ENCODE peak calls at places on chromosome 20, in eight cellular contexts. J is HCT116, D is GM23338, X is K562, F is A549, M is Panc1, E is HL-60, A is GM12878. S is an unnamed sample.
A peak's percentile ranks its signal among the peaks of the same experiment; 100 is the strongest.

GRCh38 chr20:62570897-62571666 is 71.2 kb upstream of the SLCO4A1 start:
- DNase-seq in D (no peak), J (no peak), X (no peak), E (no peak), M (no peak), A (no peak), F (no peak), S (no peak)

GRCh38 chr20:63686492-63687321 is 9.7 kb upstream of the TNFRSF6B start:
- DNase-seq in X (no peak), E (no peak), F (no peak), D (no peak), J (peak; percentile 57), A (no peak), M (no peak), S (no peak)

GRCh38 chr20:47541355-47541922 is 39.8 kb downstream of the NCOA3 start:
- DNase-seq in E (no peak), X (no peak), F (no peak), M (no peak), D (no peak), J (no peak), A (no peak), S (no peak)

GRCh38 chr20:63315240-63315981 is 22.4 kb downstream of the COL20A1 start:
- DNase-seq in J (no peak), A (no peak), D (no peak), E (no peak), M (no peak), X (no peak), F (no peak), S (no peak)

GRCh38 chr20:62391165-62392076 is 4.5 kb downstream of the RPS21 start:
- DNase-seq in J (no peak), M (no peak), E (no peak), X (no peak), D (no peak), F (no peak), A (no peak), S (no peak)

GRCh38 chr20:64009811-64010387 is 26.1 kb upstream of the C20orf204 start:
- DNase-seq in D (no peak), M (no peak), A (no peak), E (no peak), X (no peak), F (no peak), J (no peak), S (no peak)

GRCh38 chr20:44651507-44652373 is at the start of gene ADA:
- DNase-seq in E (no peak), M (no peak), J (no peak), X (peak; percentile 86), A (no peak), F (peak; percentile 54), D (peak; percentile 71), S (peak; percentile 47)

GRCh38 chr20:22568872-22569344 is 15.5 kb downstream of the FOXA2 start:
- DNase-seq in F (no peak), X (no peak), A (no peak), E (no peak), D (no peak), M (no peak), J (no peak), S (no peak)

GRCh38 chr20:40652426-40652825 is 36.6 kb downstream of the MAFB start:
- DNase-seq in F (no peak), J (no peak), A (no peak), E (no peak), X (no peak), M (no peak), D (no peak), S (no peak)

GRCh38 chr20:63188641-63189321 is 27.1 kb downstream of the YTHDF1 start:
- DNase-seq in M (no peak), F (no peak), J (no peak), E (no peak), X (no peak), D (no peak), A (no peak), S (no peak)

GRCh38 chr20:43295263-43295662 is 105.6 kb upstream of the PTPRT start:
- DNase-seq in J (no peak), F (no peak), X (no peak), A (no peak), D (no peak), M (no peak), E (no peak), S (no peak)

DNA sequence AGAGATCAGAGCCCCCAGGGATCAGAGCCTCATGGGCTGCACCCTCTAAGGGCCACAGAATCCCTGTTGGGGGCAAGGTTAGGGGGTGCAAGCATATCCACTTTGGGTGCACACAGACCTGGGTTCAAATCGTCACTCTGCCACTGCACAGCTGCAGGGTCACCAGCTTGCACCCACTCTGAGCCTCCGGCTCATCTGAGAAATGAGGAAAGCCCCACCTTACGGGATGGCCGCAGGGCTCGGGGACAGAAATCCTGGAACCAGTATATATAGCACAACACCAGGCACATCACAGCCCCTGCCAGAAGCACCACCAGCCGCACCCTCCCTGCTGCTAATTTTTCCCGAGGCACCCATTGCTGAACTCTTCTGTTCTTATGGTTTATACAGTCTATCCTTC is 169.6 kb downstream of the NFATC2 start:
- DNase-seq in D (no peak), E (no peak), A (no peak), F (no peak), M (no peak), J (no peak), X (no peak), S (no peak)
- TF ChIP-seq REST in D (no peak), E (no peak), A (no peak), F (no peak), M (no peak), J (no peak), X (no peak), S (no peak)

GRCh38 chr20:25566821-25567220 is 18.5 kb downstream of the NINL start:
- DNase-seq in E (no peak), F (no peak), X (no peak), A (no peak), J (no peak), M (no peak), D (no peak), S (no peak)
- TF ChIP-seq REST in E (no peak), F (no peak), X (no peak), A (no peak), J (no peak), M (no peak), D (no peak), S (no peak)

GRCh38 chr20:387520-387919 is 7.0 kb downstream of the TRIB3 start:
- DNase-seq in E (no peak), X (no peak), D (no peak), J (no peak), A (no peak), M (no peak), F (no peak), S (no peak)
- TF ChIP-seq REST in E (no peak), X (no peak), D (no peak), J (no peak), A (no peak), M (no peak), F (no peak), S (no peak)

GRCh38 chr20:50843331-50844276 is 48.7 kb downstream of the BCAS4 start:
- DNase-seq in A (no peak), E (no peak), D (no peak), M (no peak), F (no peak), J (no peak), X (no peak), S (no peak)
- TF ChIP-seq REST in A (no peak), E (no peak), D (no peak), M (no peak), F (no peak), J (no peak), X (no peak), S (no peak)

GRCh38 chr20:1324598-1325172 is 4.3 kb downstream of the SDCBP2 start:
- DNase-seq in J (no peak), M (no peak), E (no peak), X (no peak), A (no peak), D (no peak), F (peak; percentile 64), S (no peak)
- TF ChIP-seq REST in J (no peak), M (no peak), E (no peak), X (no peak), A (no peak), D (no peak), F (no peak), S (no peak)

GRCh38 chr20:38128691-38129090 is 36.4 kb downstream of the TGM2 start:
- DNase-seq in D (no peak), F (no peak), M (no peak), J (no peak), E (no peak), A (no peak), X (no peak), S (no peak)
- TF ChIP-seq REST in D (no peak), F (no peak), M (no peak), J (no peak), E (no peak), A (no peak), X (no peak), S (no peak)

DNA sequence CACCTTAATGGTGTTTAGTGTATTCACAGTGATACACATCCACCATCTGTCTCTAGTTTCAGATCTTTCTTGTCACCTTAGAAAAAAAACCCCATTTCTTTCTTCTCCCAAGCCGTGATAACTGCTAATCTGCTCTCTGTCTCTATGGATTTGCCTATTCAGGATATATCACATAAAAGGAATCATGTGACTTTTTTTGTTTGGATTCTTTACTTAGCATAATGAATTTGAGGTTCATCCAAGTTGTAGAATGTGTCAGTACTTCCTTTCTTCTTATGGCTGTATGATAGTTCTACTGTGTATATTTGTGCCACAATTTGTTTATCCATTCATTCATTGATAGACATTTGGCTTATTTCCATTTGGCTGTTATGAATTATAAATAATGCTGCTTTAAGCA is 57.1 kb downstream of the ITCH start:
- DNase-seq in E (no peak), F (no peak), J (no peak), D (no peak), A (no peak), M (no peak), X (no peak), S (no peak)
- TF ChIP-seq REST in E (no peak), F (no peak), J (no peak), D (no peak), A (no peak), M (no peak), X (no peak), S (no peak)